ENCODE peak calls at places on chromosomes 4 and X, in seven cellular contexts. B is A549, H is SK-N-SH, O is HL-60, S is HepG2, R is GM23338, F is K562. M is an unnamed sample.
A peak's percentile ranks its signal among the peaks of the same experiment; 100 is the strongest.

GRCh38 chrX:71118032-71118984 is at the start of gene MED12:
- DNase-seq in B (peak; percentile 68), H (peak; percentile 88), O (peak; percentile 65), S (peak; percentile 47), R (peak; percentile 87), F (peak; percentile 88), M (no peak)

GRCh38 chr4:108738307-108738706 is 24.5 kb downstream of the ETNPPL start:
- DNase-seq in B (no peak), H (no peak), O (no peak), S (no peak), R (no peak), F (peak; percentile 15), M (no peak)

GRCh38 chrX:130118941-130119640 is 8.8 kb upstream of the ELF4 start:
- DNase-seq in B (no peak), H (no peak), O (no peak), S (no peak), R (no peak), F (no peak), M (no peak)

GRCh38 chr4:140095694-140096482 is 58.1 kb downstream of the MAML3 start:
- DNase-seq in B (peak; percentile 98), H (peak; percentile 37), O (no peak), S (no peak), R (no peak), F (no peak), M (no peak)

GRCh38 chr4:39814403-39815185 is 116.7 kb downstream of the UBE2K start:
- DNase-seq in B (peak; percentile 61), H (peak; percentile 24), O (no peak), S (peak; percentile 43), R (no peak), F (no peak), M (no peak)

GRCh38 chr4:103012085-103012484 is 7.4 kb downstream of the SLC9B1 start:
- DNase-seq in B (no peak), H (no peak), O (no peak), S (no peak), R (no peak), F (no peak), M (no peak)

GRCh38 chr4:67983333-67983732 is 20.0 kb upstream of the TMPRSS11A start:
- DNase-seq in B (no peak), H (no peak), O (no peak), S (no peak), R (no peak), F (no peak), M (no peak)

GRCh38 chrX:50707376-50707775 is 106.6 kb downstream of the SHROOM4 start:
- DNase-seq in B (no peak), H (no peak), O (no peak), S (no peak), R (no peak), F (no peak), M (no peak)

GRCh38 chr4:152099061-152099425 is 338.2 kb upstream of the GATB start:
- DNase-seq in B (no peak), H (no peak), O (no peak), S (no peak), R (no peak), F (no peak), M (no peak)

GRCh38 chr4:87031946-87032345 is 97.1 kb downstream of the AFF1 start:
- DNase-seq in B (no peak), H (no peak), O (no peak), S (no peak), R (no peak), F (no peak), M (no peak)

GRCh38 chr4:69858683-69859082 is 1.3 kb downstream of the SULT1E1 start:
- DNase-seq in B (no peak), H (no peak), O (no peak), S (no peak), R (no peak), F (no peak), M (no peak)

GRCh38 chr4:48269861-48270515 is 350 bp upstream of the TEC start:
- DNase-seq in B (peak; percentile 88), H (peak; percentile 98), O (peak; percentile 68), S (peak; percentile 75), R (peak; percentile 97), F (peak; percentile 98), M (no peak)

GRCh38 chr4:75512336-75513211 is 1.6 kb downstream of the RCHY1 start:
- DNase-seq in B (no peak), H (no peak), O (peak; percentile 61), S (peak; percentile 24), R (no peak), F (peak; percentile 57), M (no peak)

GRCh38 chrX:40104649-40105015 is 6.9 kb upstream of the BCOR start:
- DNase-seq in B (no peak), H (peak; percentile 60), O (no peak), S (no peak), R (no peak), F (no peak), M (no peak)

GRCh38 chr4:16627999-16628398 is 270.4 kb downstream of the LDB2 start:
- DNase-seq in B (no peak), H (no peak), O (no peak), S (no peak), R (no peak), F (no peak), M (no peak)

GRCh38 chr4:168831919-168832745 is 177.9 kb downstream of the CBR4 start:
- DNase-seq in B (peak; percentile 77), H (peak; percentile 86), O (no peak), S (peak; percentile 23), R (peak; percentile 97), F (peak; percentile 75), M (no peak)

GRCh38 chrX:133676344-133677122 is 261.2 kb upstream of the GPC4 start:
- DNase-seq in B (no peak), H (no peak), O (no peak), S (peak; percentile 53), R (no peak), F (no peak), M (no peak)

GRCh38 chrX:1750267-1750666 is 135.4 kb downstream of the ASMT start:
- DNase-seq in B (no peak), H (no peak), O (no peak), S (no peak), R (no peak), F (no peak), M (no peak)

GRCh38 chr4:147769386-147769785 is 37.5 kb downstream of the ARHGAP10 start:
- DNase-seq in B (no peak), H (no peak), O (no peak), S (no peak), R (no peak), F (no peak), M (no peak)

GRCh38 chr4:1291996-1292702 is 2.5 kb downstream of the MAEA start:
- DNase-seq in B (no peak), H (no peak), O (no peak), S (no peak), R (no peak), F (no peak), M (no peak)

GRCh38 chr4:32525420-32525819 is 1805.3 kb downstream of the PCDH7 start:
- DNase-seq in B (no peak), H (no peak), O (no peak), S (no peak), R (no peak), F (no peak), M (no peak)

GRCh38 chrX:82038793-82039192 is 836.9 kb downstream of the SH3BGRL start:
- DNase-seq in B (no peak), H (no peak), O (no peak), S (no peak), R (no peak), F (no peak), M (no peak)

GRCh38 chr4:173332963-173333657 is 1.0 kb downstream of the HMGB2 start:
- DNase-seq in B (no peak), H (no peak), O (no peak), S (no peak), R (no peak), F (no peak), M (no peak)

GRCh38 chr4:68369474-68369805 is 19.6 kb upstream of the YTHDC1 start:
- DNase-seq in B (peak; percentile 63), H (no peak), O (no peak), S (no peak), R (no peak), F (no peak), M (no peak)

GRCh38 chr4:112536123-112536522 is 20.1 kb upstream of the NEUROG2 start:
- DNase-seq in B (no peak), H (no peak), O (no peak), S (no peak), R (no peak), F (no peak), M (no peak)

GRCh38 chrX:3520987-3521875 is 174.8 kb upstream of the MXRA5 start:
- DNase-seq in B (no peak), H (no peak), O (no peak), S (no peak), R (no peak), F (no peak), M (no peak)

GRCh38 chrX:3520458-3520857 is 174.0 kb upstream of the MXRA5 start:
- DNase-seq in B (no peak), H (no peak), O (no peak), S (no peak), R (no peak), F (no peak), M (no peak)

GRCh38 chrX:3516051-3516541 is 169.6 kb upstream of the MXRA5 start:
- DNase-seq in B (no peak), H (no peak), O (no peak), S (no peak), R (no peak), F (no peak), M (no peak)

GRCh38 chrX:3522016-3522690 is 175.7 kb upstream of the MXRA5 start:
- DNase-seq in B (no peak), H (no peak), O (no peak), S (no peak), R (no peak), F (no peak), M (no peak)

GRCh38 chrX:3518870-3519269 is 172.4 kb upstream of the MXRA5 start:
- DNase-seq in B (peak; percentile 50), H (no peak), O (no peak), S (peak; percentile 2), R (no peak), F (peak; percentile 5), M (peak; percentile 2)
- H3K4me3 ChIP-seq in B (peak overlapping the region; percentile 23), H (no peak overlapping the region), O (no peak overlapping the region), S (no peak overlapping the region), R (no peak overlapping the region), F (no peak overlapping the region), M (no peak overlapping the region)

DNA sequence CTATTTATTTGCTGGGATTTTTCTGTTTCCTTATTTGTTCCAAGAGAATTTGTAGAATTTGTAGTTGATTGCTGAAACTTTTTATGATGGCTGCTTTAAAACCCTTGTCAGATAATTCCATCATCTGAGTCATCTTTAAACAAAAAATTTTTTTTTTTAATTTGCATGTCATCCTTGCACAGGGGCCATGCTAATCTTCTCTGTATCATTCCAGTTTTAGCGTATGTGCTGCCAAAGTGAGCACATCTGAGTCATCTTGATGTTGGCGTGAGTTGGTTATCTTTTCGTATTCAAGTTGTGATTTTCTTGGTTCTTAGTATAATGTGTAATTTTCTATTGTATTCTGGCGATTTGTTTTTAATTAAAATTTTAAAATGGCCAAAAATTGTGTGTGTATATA is 18.7 kb upstream of the ZNF157 start:
- DNase-seq in B (no peak), H (no peak), O (no peak), S (no peak), R (no peak), F (no peak), M (no peak)
- TF ChIP-seq REST in B (no peak), H (no peak), O (no peak), S (no peak), R (no peak), F (no peak), M (no peak)

GRCh38 chrX:53093748-53094583 is at the start of gene KANTR:
- DNase-seq in B (peak; percentile 96), H (peak; percentile 89), O (peak; percentile 70), S (peak; percentile 94), R (peak; percentile 96), F (peak; percentile 79), M (peak; percentile 88)
- H3K4me3 ChIP-seq in B (peak within 1 kb of the TSS; percentile 81), H (peak within 1 kb of the TSS; percentile 66), O (peak within 1 kb of the TSS; percentile 71), S (peak within 1 kb of the TSS; percentile 64), R (peak within 1 kb of the TSS; percentile 73), F (peak within 1 kb of the TSS; percentile 55), M (peak within 1 kb of the TSS; percentile 93)

GRCh38 chrX:21374994-21375794 is 976 bp downstream of the CNKSR2 start:
- DNase-seq in B (no peak), H (peak; percentile 28), O (no peak), S (no peak), R (peak; percentile 23), F (no peak), M (no peak)
- TF ChIP-seq REST in B (no peak), H (no peak), O (no peak), S (no peak), R (no peak), F (no peak), M (no peak)